ENCODE peak calls at places on chromosomes 7 and 10, in nine cellular contexts. U is transverse colon, L is lower lobe of right lung, P is kidney epithelial cell, T is MM.1S, W is thyroid gland, M is bronchial epithelial cell, H is foreskin fibroblast, R is BJ. E is an unnamed sample.

GRCh38 chr10:97278491-97278989 is 13.9 kb downstream of the ARHGAP19 start:
- DNase-seq in P (peak), H (peak), T (peak), M (peak), R (peak), W (no peak), U (no peak), L (no peak), E (peak)

GRCh38 chr7:69373171-69374035 is 224.9 kb upstream of the AUTS2 start:
- DNase-seq in U (no peak), W (no peak), P (no peak), M (no peak), L (no peak), R (no peak), T (no peak), H (no peak), E (no peak)

GRCh38 chr10:75663947-75664664 is 232.7 kb downstream of the LRMDA start:
- DNase-seq in L (no peak), R (no peak), P (no peak), T (no peak), H (no peak), W (peak), U (no peak), M (peak), E (no peak)

GRCh38 chr10:124158592-124158991 is 65.2 kb upstream of the CHST15 start:
- DNase-seq in U (peak), W (no peak), L (no peak), M (no peak), H (no peak), P (no peak), T (peak), R (no peak), E (no peak)

GRCh38 chr10:4099202-4099601 is 314.2 kb upstream of the KLF6 start:
- DNase-seq in L (no peak), T (no peak), U (no peak), W (no peak), M (no peak), R (no peak), P (no peak), H (no peak), E (no peak)

GRCh38 chr7:10315881-10316280 is 657.8 kb upstream of the PHF14 start:
- DNase-seq in H (no peak), P (no peak), L (no peak), W (no peak), M (no peak), T (no peak), R (no peak), U (no peak), E (no peak)

GRCh38 chr10:14603539-14604102 is 171.1 kb downstream of the FAM107B start:
- DNase-seq in L (no peak), M (no peak), U (no peak), P (no peak), T (peak), R (no peak), W (peak), H (peak), E (no peak)

GRCh38 chr10:124671486-124672075 is 72.6 kb downstream of the FAM53B start:
- DNase-seq in P (no peak), T (no peak), L (peak), R (no peak), W (peak), U (no peak), H (peak), M (peak), E (no peak)

GRCh38 chr7:37065779-37066271 is 341.5 kb upstream of the AOAH start:
- DNase-seq in T (no peak), R (no peak), W (no peak), U (no peak), L (no peak), P (no peak), M (peak), H (peak), E (no peak)

GRCh38 chr10:122363311-122363710 is 11.2 kb upstream of the PLEKHA1 start:
- DNase-seq in U (no peak), R (no peak), P (no peak), M (peak), L (no peak), W (no peak), H (no peak), T (no peak), E (no peak)

GRCh38 chr7:91034459-91035368 is 229.5 kb upstream of the FZD1 start:
- DNase-seq in U (peak), H (peak), T (peak), W (peak), R (no peak), M (peak), L (no peak), P (peak), E (no peak)
- TF ChIP-seq CTCF in U (peak), H (peak), T (peak), W (peak), R (peak), M (peak), L (peak), P (peak), E (peak)

GRCh38 chr7:107388604-107389003 is 81.3 kb upstream of the GPR22 start:
- DNase-seq in T (no peak), L (no peak), M (no peak), W (no peak), H (no peak), U (no peak), P (no peak), R (no peak), E (no peak)

GRCh38 chr7:107384025-107384424 is 85.8 kb upstream of the GPR22 start:
- DNase-seq in U (no peak), M (no peak), P (no peak), R (no peak), H (no peak), W (no peak), L (no peak), T (no peak), E (no peak)

GRCh38 chr7:107387573-107388219 is 82.2 kb upstream of the GPR22 start:
- DNase-seq in W (no peak), T (no peak), P (peak), H (peak), L (no peak), M (no peak), R (peak), U (no peak), E (no peak)

GRCh38 chr7:107386543-107386900 is 83.3 kb upstream of the GPR22 start:
- DNase-seq in P (no peak), U (no peak), H (no peak), T (no peak), W (no peak), L (no peak), M (no peak), R (no peak), E (no peak)

DNA sequence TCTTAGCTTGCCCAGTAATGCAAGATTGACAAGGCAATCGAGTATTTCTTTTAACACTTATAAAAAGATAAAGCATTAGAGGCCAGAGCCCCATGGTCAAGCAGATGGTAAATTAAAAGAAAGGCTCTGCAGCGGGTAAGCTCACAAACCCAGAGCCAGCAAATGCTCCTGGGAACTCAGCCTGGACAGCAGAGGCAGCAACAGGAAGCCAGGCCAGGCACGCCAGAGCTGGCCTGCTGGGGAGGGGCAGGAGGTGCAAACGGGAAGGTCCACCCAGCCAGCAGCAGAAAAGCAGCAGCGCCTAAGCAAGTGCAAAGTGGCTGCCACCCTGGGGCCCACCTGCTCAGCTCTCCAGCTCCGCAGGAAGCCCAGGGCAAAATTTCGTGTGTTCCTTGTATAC is 82.8 kb upstream of the GPR22 start:
- DNase-seq in M (no peak), L (no peak), H (peak), P (no peak), T (no peak), R (peak), U (no peak), W (no peak), E (no peak)
- H3K4me3 ChIP-seq in M (no peak), L (no peak), H (no peak), P (no peak), T (no peak), R (no peak), U (no peak), W (no peak), E (no peak)

GRCh38 chr7:40833541-40834234 is 698.9 kb downstream of the SUGCT start:
- DNase-seq in H (peak), L (no peak), W (no peak), P (no peak), U (no peak), T (no peak), R (no peak), M (peak), E (no peak)
- TF ChIP-seq CTCF in H (peak), L (no peak), W (peak), P (peak), U (no peak), T (no peak), R (peak), M (no peak), E (no peak)

GRCh38 chr7:50660830-50661175 is 95.6 kb upstream of the DDC start:
- DNase-seq in L (no peak), H (no peak), U (no peak), R (no peak), T (no peak), W (no peak), P (no peak), M (no peak), E (no peak)
- H3K4me3 ChIP-seq in L (no peak), H (no peak), U (no peak), R (no peak), T (no peak), W (no peak), P (no peak), M (no peak), E (no peak)